ENCODE peak calls at places on chromosomes 4 and X, in four cellular contexts. One of them, this sample, is unnamed.

GRCh38 chr4:119872344-119873031 is 194.2 kb downstream of the MAD2L1 start:
- DNase-seq in substantia nigra: no peak
- DNase-seq in hepatocyte: peak
- DNase-seq in stomach: no peak
- DNase-seq in this sample: no peak

GRCh38 chrX:154372612-154373022 is 1.8 kb downstream of the FLNA start:
- DNase-seq in substantia nigra: no peak
- DNase-seq in hepatocyte: no peak
- DNase-seq in stomach: no peak
- DNase-seq in this sample: no peak

GRCh38 chrX:136115124-136115908 is 32.0 kb upstream of the FHL1 start:
- DNase-seq in stomach: no peak
- DNase-seq in substantia nigra: no peak
- DNase-seq in hepatocyte: no peak
- DNase-seq in this sample: no peak

GRCh38 chrX:40663078-40663740 is 15.8 kb upstream of the CXorf38 start:
- DNase-seq in substantia nigra: no peak
- DNase-seq in stomach: no peak
- DNase-seq in hepatocyte: no peak
- DNase-seq in this sample: no peak

GRCh38 chr4:128416921-128417320 is 129.3 kb upstream of the PGRMC2 start:
- DNase-seq in stomach: no peak
- DNase-seq in substantia nigra: no peak
- DNase-seq in hepatocyte: no peak
- DNase-seq in this sample: no peak

GRCh38 chr4:42768125-42768748 is 111.3 kb upstream of the ATP8A1 start:
- DNase-seq in hepatocyte: no peak
- DNase-seq in substantia nigra: no peak
- DNase-seq in stomach: no peak
- DNase-seq in this sample: no peak

GRCh38 chr4:161376275-161376674 is 787.5 kb downstream of the FSTL5 start:
- DNase-seq in hepatocyte: no peak
- DNase-seq in stomach: no peak
- DNase-seq in substantia nigra: no peak
- DNase-seq in this sample: no peak

GRCh38 chr4:85603437-85604336 is 128.7 kb downstream of the ARHGAP24 start:
- DNase-seq in stomach: no peak
- DNase-seq in hepatocyte: no peak
- DNase-seq in substantia nigra: no peak
- DNase-seq in this sample: no peak

GRCh38 chr4:185255868-185256267 is 46.5 kb downstream of the SNX25 start:
- DNase-seq in substantia nigra: no peak
- DNase-seq in stomach: no peak
- DNase-seq in hepatocyte: no peak
- DNase-seq in this sample: no peak
- H3K27ac ChIP-seq in substantia nigra: no peak
- H3K27ac ChIP-seq in stomach: no peak
- H3K27ac ChIP-seq in hepatocyte: no peak
- H3K27ac ChIP-seq in this sample: no peak

GRCh38 chr4:143391895-143392294 is 55.2 kb downstream of the GAB1 start:
- DNase-seq in substantia nigra: no peak
- DNase-seq in stomach: no peak
- DNase-seq in hepatocyte: no peak
- DNase-seq in this sample: no peak

GRCh38 chr4:143390764-143391163 is 54.1 kb downstream of the GAB1 start:
- DNase-seq in stomach: no peak
- DNase-seq in substantia nigra: no peak
- DNase-seq in hepatocyte: peak
- DNase-seq in this sample: no peak

GRCh38 chr4:143395054-143395453 is 58.4 kb downstream of the GAB1 start:
- DNase-seq in stomach: no peak
- DNase-seq in substantia nigra: no peak
- DNase-seq in hepatocyte: no peak
- DNase-seq in this sample: no peak

GRCh38 chr4:143391261-143391660 is 54.6 kb downstream of the GAB1 start:
- DNase-seq in stomach: no peak
- DNase-seq in hepatocyte: no peak
- DNase-seq in substantia nigra: no peak
- DNase-seq in this sample: no peak

GRCh38 chr4:143393195-143393594 is 56.5 kb downstream of the GAB1 start:
- DNase-seq in stomach: no peak
- DNase-seq in hepatocyte: no peak
- DNase-seq in substantia nigra: no peak
- DNase-seq in this sample: no peak
- H3K27ac ChIP-seq in stomach: peak
- H3K27ac ChIP-seq in hepatocyte: no peak
- H3K27ac ChIP-seq in substantia nigra: peak
- H3K27ac ChIP-seq in this sample: no peak

DNA sequence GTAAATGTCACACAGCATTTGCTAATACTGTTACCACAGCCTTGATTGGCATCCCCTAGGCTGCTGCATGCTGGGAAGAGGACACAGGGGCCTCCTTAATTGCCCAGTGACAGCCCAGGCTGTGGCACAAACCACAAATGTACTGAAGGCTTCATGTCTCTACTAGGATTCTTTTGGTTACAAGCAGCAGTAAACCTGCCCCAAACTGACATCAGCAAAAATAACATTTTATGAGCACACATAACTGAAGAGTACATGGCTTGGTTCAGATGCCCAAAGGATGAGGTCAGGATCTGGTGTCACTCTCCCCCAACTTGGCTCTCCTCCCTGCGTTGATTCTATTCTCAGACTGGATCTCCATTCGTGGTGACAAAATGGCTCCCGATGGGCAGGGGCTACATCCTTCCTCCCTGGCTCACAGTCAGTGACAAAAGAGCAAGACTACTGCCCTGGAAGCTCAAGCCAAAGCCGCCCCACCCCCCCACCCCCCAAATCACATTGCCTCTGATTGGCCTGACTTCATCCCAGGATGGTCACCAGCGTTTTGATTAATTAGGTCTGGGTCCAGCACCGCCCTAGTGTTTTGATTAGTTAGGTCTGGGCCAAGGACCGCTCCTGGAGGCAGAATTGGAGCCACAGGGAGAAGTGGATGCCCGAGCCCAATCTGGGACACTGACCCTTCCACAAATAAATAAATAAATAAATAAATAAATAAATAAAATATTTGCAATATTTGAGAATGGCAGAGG is 180.5 kb upstream of the RBPJ start:
- DNase-seq in hepatocyte: no peak
- DNase-seq in stomach: no peak
- DNase-seq in substantia nigra: no peak
- DNase-seq in this sample: no peak
- H3K27ac ChIP-seq in hepatocyte: peak
- H3K27ac ChIP-seq in stomach: peak
- H3K27ac ChIP-seq in substantia nigra: no peak
- H3K27ac ChIP-seq in this sample: no peak

DNA sequence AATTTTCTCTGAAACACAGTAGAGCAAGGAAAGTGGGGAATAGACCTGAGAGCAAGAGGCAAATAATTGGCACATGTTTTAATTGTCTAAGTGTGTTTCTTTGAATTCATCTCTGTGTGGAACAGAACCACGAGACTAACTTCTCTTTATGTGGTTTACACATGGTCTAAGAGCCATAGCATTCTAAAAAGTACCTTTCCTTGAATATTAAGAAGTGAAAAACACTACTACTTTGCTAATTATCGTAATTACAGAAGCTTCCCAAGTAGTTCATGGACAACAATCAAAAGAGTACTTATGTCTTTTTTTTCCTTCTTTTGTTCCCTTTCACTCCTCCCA is 2.9 kb upstream of the CYBB start:
- DNase-seq in substantia nigra: no peak
- DNase-seq in stomach: no peak
- DNase-seq in hepatocyte: no peak
- DNase-seq in this sample: no peak
- H3K27ac ChIP-seq in substantia nigra: no peak
- H3K27ac ChIP-seq in stomach: no peak
- H3K27ac ChIP-seq in hepatocyte: no peak
- H3K27ac ChIP-seq in this sample: no peak

DNA sequence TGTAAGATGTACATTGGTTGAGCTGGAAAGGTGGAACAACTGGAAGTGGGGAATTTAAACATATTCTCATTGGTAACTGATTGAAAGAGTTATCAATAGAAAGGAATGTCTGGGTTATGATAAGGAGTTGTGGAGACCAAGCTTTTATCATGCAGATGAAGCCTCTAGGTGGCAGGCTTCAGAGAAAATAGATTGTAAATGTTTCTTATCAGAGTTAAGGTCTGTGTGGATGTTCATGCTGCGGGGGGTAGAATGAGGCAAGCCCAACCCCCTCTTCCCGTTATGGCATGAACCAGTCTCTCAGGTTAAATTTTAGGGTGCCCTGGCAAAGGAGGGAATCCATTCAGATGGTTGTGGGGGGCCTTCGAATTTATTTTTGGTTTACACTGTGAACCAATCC is 16.0 kb downstream of the ARSD start:
- DNase-seq in hepatocyte: no peak
- DNase-seq in stomach: no peak
- DNase-seq in substantia nigra: no peak
- DNase-seq in this sample: no peak
- H3K27ac ChIP-seq in hepatocyte: peak
- H3K27ac ChIP-seq in stomach: no peak
- H3K27ac ChIP-seq in substantia nigra: no peak
- H3K27ac ChIP-seq in this sample: no peak

GRCh38 chr4:81492596-81492995 is 20.9 kb upstream of the RASGEF1B start:
- DNase-seq in stomach: no peak
- DNase-seq in substantia nigra: no peak
- DNase-seq in hepatocyte: no peak
- DNase-seq in this sample: no peak
- H3K27ac ChIP-seq in stomach: peak
- H3K27ac ChIP-seq in substantia nigra: no peak
- H3K27ac ChIP-seq in hepatocyte: no peak
- H3K27ac ChIP-seq in this sample: no peak

GRCh38 chr4:74018116-74018515 is 19.6 kb upstream of the CXCL5 start:
- DNase-seq in stomach: no peak
- DNase-seq in hepatocyte: no peak
- DNase-seq in substantia nigra: no peak
- DNase-seq in this sample: no peak

GRCh38 chr4:74016068-74016467 is 17.6 kb upstream of the CXCL5 start:
- DNase-seq in stomach: no peak
- DNase-seq in substantia nigra: no peak
- DNase-seq in hepatocyte: no peak
- DNase-seq in this sample: no peak

GRCh38 chr4:74023709-74024108 is 14.8 kb downstream of the CXCL3 start:
- DNase-seq in substantia nigra: no peak
- DNase-seq in hepatocyte: no peak
- DNase-seq in stomach: no peak
- DNase-seq in this sample: no peak

GRCh38 chr4:74018771-74019170 is 19.7 kb downstream of the CXCL3 start:
- DNase-seq in substantia nigra: no peak
- DNase-seq in hepatocyte: no peak
- DNase-seq in stomach: no peak
- DNase-seq in this sample: no peak

DNA sequence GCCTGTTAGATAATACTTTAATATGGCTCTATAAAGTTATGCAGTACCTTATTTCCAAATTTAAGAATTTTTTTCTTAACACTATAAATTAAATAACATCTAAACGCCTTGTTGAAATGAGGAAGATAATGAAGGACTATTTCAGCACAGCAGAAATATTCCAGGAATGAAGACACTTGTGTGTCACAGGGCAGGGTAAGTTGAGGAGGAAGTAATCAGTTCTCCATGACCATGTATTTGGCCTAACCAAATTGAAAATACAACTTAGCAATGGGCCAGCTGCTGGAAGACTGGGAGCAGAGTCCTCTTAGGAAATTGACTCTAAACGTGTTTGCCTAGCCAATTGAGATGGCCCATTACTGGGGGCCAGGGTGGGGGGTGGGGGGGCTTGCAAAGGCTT is 16.9 kb downstream of the CXCL3 start:
- DNase-seq in hepatocyte: no peak
- DNase-seq in stomach: no peak
- DNase-seq in substantia nigra: no peak
- DNase-seq in this sample: no peak
- H3K27ac ChIP-seq in hepatocyte: no peak
- H3K27ac ChIP-seq in stomach: no peak
- H3K27ac ChIP-seq in substantia nigra: no peak
- H3K27ac ChIP-seq in this sample: no peak

GRCh38 chr4:24914460-24914859 is 1.6 kb upstream of the CCDC149 start:
- DNase-seq in substantia nigra: no peak
- DNase-seq in hepatocyte: no peak
- DNase-seq in stomach: no peak
- DNase-seq in this sample: no peak

GRCh38 chr4:24915121-24915922 is 2.5 kb upstream of the CCDC149 start:
- DNase-seq in substantia nigra: no peak
- DNase-seq in stomach: no peak
- DNase-seq in hepatocyte: peak
- DNase-seq in this sample: no peak

GRCh38 chr4:24910504-24910903 is 2.3 kb downstream of the CCDC149 start:
- DNase-seq in hepatocyte: no peak
- DNase-seq in stomach: no peak
- DNase-seq in substantia nigra: no peak
- DNase-seq in this sample: no peak

GRCh38 chr4:24913099-24913445 is 230 bp upstream of the CCDC149 start:
- DNase-seq in substantia nigra: no peak
- DNase-seq in stomach: no peak
- DNase-seq in hepatocyte: no peak
- DNase-seq in this sample: no peak

GRCh38 chr4:24912252-24913098 is at the start of gene CCDC149:
- DNase-seq in stomach: peak
- DNase-seq in hepatocyte: peak
- DNase-seq in substantia nigra: peak
- DNase-seq in this sample: peak
- H3K27ac ChIP-seq in stomach: peak
- H3K27ac ChIP-seq in hepatocyte: peak
- H3K27ac ChIP-seq in substantia nigra: peak
- H3K27ac ChIP-seq in this sample: peak

DNA sequence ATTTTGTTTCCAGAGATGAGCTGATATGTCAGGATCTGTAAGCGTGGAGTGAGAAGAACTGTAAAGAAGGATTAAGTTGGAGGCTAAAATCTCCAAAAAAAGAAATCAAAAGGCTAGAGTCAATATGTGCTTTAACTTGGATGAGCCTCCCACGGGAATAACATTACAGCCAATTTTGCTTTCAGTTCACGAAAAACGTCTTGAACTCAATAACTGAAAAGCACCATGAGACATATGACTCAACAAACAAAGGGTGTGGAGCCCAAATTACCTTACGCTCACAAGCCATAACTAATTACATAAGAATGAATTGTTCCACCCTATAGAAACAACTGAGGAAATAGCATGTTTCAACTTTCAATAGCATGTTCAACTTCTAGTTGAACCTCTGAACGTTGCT is 22.3 kb downstream of the TMPRSS11D start:
- DNase-seq in stomach: no peak
- DNase-seq in substantia nigra: no peak
- DNase-seq in hepatocyte: no peak
- DNase-seq in this sample: no peak
- H3K27ac ChIP-seq in stomach: no peak
- H3K27ac ChIP-seq in substantia nigra: no peak
- H3K27ac ChIP-seq in hepatocyte: no peak
- H3K27ac ChIP-seq in this sample: no peak

GRCh38 chrX:100979881-100980607 is 10.5 kb downstream of the ARL13A start:
- DNase-seq in hepatocyte: no peak
- DNase-seq in stomach: no peak
- DNase-seq in substantia nigra: no peak
- DNase-seq in this sample: no peak
- H3K27ac ChIP-seq in hepatocyte: no peak
- H3K27ac ChIP-seq in stomach: no peak
- H3K27ac ChIP-seq in substantia nigra: no peak
- H3K27ac ChIP-seq in this sample: no peak

This sample was measured in pancreas.